ENCODE peak calls at places on chromosomes 12 and 14, in ten cellular contexts. B is Jurkat, Clone E6-1; N is GM03348; U is stimulated activated CD4-positive, alpha-beta T cell treated with anti-CD3 and anti-CD28 coated beads, Interleukin-15, amount 100 ng/mL, for 1 hour; G is NCI-H2081; Z is H7; W is HL-60; F is fibroblast of lung; X is mucosa of gallbladder; A is NCI-H1105. Y is an unnamed sample.

GRCh38 chr12:15164997-15165659 is 56.1 kb downstream of the RERG start:
- DNase-seq in N (no peak), F (peak), A (no peak), W (no peak), G (no peak), X (no peak), Z (no peak), U (no peak), B (no peak), Y (no peak)

GRCh38 chr12:40446385-40446784 is 221.6 kb downstream of the LRRK2 start:
- DNase-seq in U (no peak), Z (peak), G (peak), A (peak), N (peak), B (peak), F (no peak), W (peak), X (no peak), Y (no peak)

GRCh38 chr12:124713436-124714082 is 146.1 kb upstream of the NCOR2 start:
- DNase-seq in G (no peak), Z (no peak), A (no peak), B (peak), N (no peak), X (peak), U (peak), W (no peak), F (peak), Y (peak)

GRCh38 chr14:89603938-89604480 is 187.0 kb upstream of the FOXN3 start:
- DNase-seq in B (no peak), G (no peak), Z (no peak), A (no peak), N (no peak), U (no peak), X (no peak), W (no peak), F (no peak), Y (no peak)

GRCh38 chr14:93932642-93933041 is 5.5 kb downstream of the FAM181A start:
- DNase-seq in A (no peak), W (no peak), F (no peak), B (no peak), N (no peak), U (no peak), Z (no peak), X (no peak), G (no peak), Y (no peak)

GRCh38 chr12:52613363-52614030 is 4.9 kb downstream of the KRT73 start:
- DNase-seq in G (no peak), N (no peak), U (no peak), X (peak), B (no peak), W (no peak), Z (no peak), F (no peak), A (no peak), Y (no peak)

GRCh38 chr14:104212206-104213095 is 74.1 kb downstream of the KIF26A start:
- DNase-seq in U (no peak), B (no peak), A (no peak), X (no peak), G (no peak), N (no peak), W (no peak), F (no peak), Z (no peak), Y (no peak)

GRCh38 chr12:132453361-132454133 is 36.4 kb upstream of the FBRSL1 start:
- DNase-seq in B (no peak), A (no peak), X (no peak), F (peak), Z (peak), W (no peak), N (peak), G (no peak), U (no peak), Y (no peak)

GRCh38 chr14:94041551-94042346 is 15.6 kb downstream of the OTUB2 start:
- DNase-seq in F (peak), A (no peak), U (no peak), B (no peak), G (no peak), W (no peak), Z (no peak), N (peak), X (peak), Y (peak)

GRCh38 chr12:55712700-55713415 is 3.0 kb upstream of the BLOC1S1 start:
- DNase-seq in N (no peak), F (no peak), B (no peak), G (no peak), W (no peak), X (no peak), U (no peak), Z (no peak), A (no peak), Y (peak)

GRCh38 chr12:102496571-102496970 is 16.2 kb upstream of the IGF1 start:
- DNase-seq in N (peak), Z (no peak), G (no peak), F (no peak), B (no peak), A (no peak), U (no peak), X (no peak), W (no peak), Y (no peak)

GRCh38 chr14:28142400-28143015 is 624.1 kb upstream of the FOXG1 start:
- DNase-seq in F (peak), B (peak), U (no peak), N (no peak), A (peak), X (no peak), G (peak), Z (peak), W (no peak), Y (no peak)

GRCh38 chr12:42759622-42760273 is 170.2 kb upstream of the PRICKLE1 start:
- DNase-seq in A (no peak), N (peak), F (peak), W (no peak), Z (no peak), G (no peak), B (no peak), X (peak), U (no peak), Y (peak)

GRCh38 chr14:100573009-100573756 is 14.0 kb downstream of the BEGAIN start:
- DNase-seq in X (no peak), U (no peak), B (peak), W (no peak), F (no peak), Z (peak), N (no peak), A (no peak), G (no peak), Y (no peak)

GRCh38 chr12:67442347-67442841 is 173.2 kb downstream of the CAND1 start:
- DNase-seq in W (no peak), X (no peak), G (peak), N (no peak), Z (no peak), U (no peak), A (peak), F (no peak), B (no peak), Y (no peak)

Y was measured in left cardiac atrium.